ENCODE peak calls at places on chromosomes 13 and 19, in seven cellular contexts. R is CD4-positive, CD25-positive, alpha-beta regulatory T cell; O is heart right ventricle; N is substantia nigra; J is lung; G is breast epithelium; A is OCI-LY7. K is an unnamed sample.

GRCh38 chr13:34152996-34153395 is 335.0 kb downstream of the RFC3 start:
- DNase-seq in O (no peak), A (no peak), J (no peak), R (no peak), G (peak; percentile 22), N (no peak), K (no peak)

GRCh38 chr19:1027953-1028902 is 1.8 kb downstream of the CNN2 start:
- DNase-seq in O (peak; percentile 62), A (peak; percentile 82), R (peak; percentile 92), J (peak; percentile 76), G (peak; percentile 81), N (no peak), K (peak; percentile 98)

GRCh38 chr19:10001899-10002298 is 8.4 kb downstream of the COL5A3 start:
- DNase-seq in O (peak; percentile 71), J (no peak), R (no peak), N (no peak), A (no peak), G (no peak), K (no peak)

GRCh38 chr19:2294377-2295335 is 12.7 kb upstream of the PEAK3 start:
- DNase-seq in J (no peak), N (peak; percentile 68), A (no peak), R (no peak), G (no peak), O (no peak), K (peak; percentile 81)

GRCh38 chr13:40363653-40364052 is 302.8 kb downstream of the FOXO1 start:
- DNase-seq in N (no peak), R (no peak), J (no peak), O (no peak), A (no peak), G (no peak), K (no peak)

GRCh38 chr13:20609145-20609544 is 42.2 kb downstream of the IFT88 start:
- DNase-seq in G (no peak), R (no peak), O (no peak), N (no peak), J (no peak), A (no peak), K (no peak)

GRCh38 chr13:46386996-46387851 is at the start of gene RUBCNL:
- DNase-seq in O (peak; percentile 31), N (peak; percentile 61), A (peak; percentile 81), R (peak; percentile 24), J (no peak), G (no peak), K (peak; percentile 70)

GRCh38 chr19:39507715-39508364 is 7.1 kb upstream of the SELENOV start:
- DNase-seq in O (no peak), R (no peak), J (no peak), N (no peak), G (no peak), A (no peak), K (no peak)

GRCh38 chr19:39246951-39247669 is 1.5 kb downstream of the IFNL4 start:
- DNase-seq in O (no peak), J (no peak), A (no peak), R (peak; percentile 44), G (no peak), N (peak; percentile 27), K (no peak)

GRCh38 chr19:16670291-16670690 is 9.4 kb downstream of the TMEM38A start:
- DNase-seq in J (no peak), N (no peak), G (no peak), O (no peak), R (no peak), A (no peak), K (no peak)

GRCh38 chr19:12801466-12802266 is at the start of the genes PRDX2 and THSD8:
- DNase-seq in R (peak; percentile 92), O (peak; percentile 86), G (no peak), A (peak; percentile 96), N (peak; percentile 70), J (peak; percentile 79), K (peak; percentile 86)

GRCh38 chr19:38803543-38803942 is 9.2 kb downstream of the LGALS4 start:
- DNase-seq in O (no peak), A (no peak), J (no peak), G (no peak), R (no peak), N (no peak), K (no peak)

GRCh38 chr19:33446156-33446917 is 72.8 kb downstream of the CEBPG start:
- DNase-seq in G (no peak), N (no peak), J (no peak), R (no peak), O (no peak), A (no peak), K (no peak)

GRCh38 chr19:38736413-38737280 is 7.6 kb downstream of the CAPN12 start:
- DNase-seq in N (no peak), A (peak; percentile 40), O (peak; percentile 39), G (peak; percentile 75), J (peak; percentile 83), R (peak; percentile 55), K (peak; percentile 48)

GRCh38 chr19:48480476-48481190 is 11.5 kb downstream of the CYTH2 start:
- DNase-seq in J (no peak), O (peak; percentile 64), A (no peak), G (no peak), R (peak; percentile 66), N (peak; percentile 60), K (peak; percentile 49)

GRCh38 chr13:21338156-21338555 is 120.9 kb downstream of the ZDHHC20 start:
- DNase-seq in G (no peak), O (no peak), N (no peak), J (no peak), A (no peak), R (no peak), K (no peak)

GRCh38 chr19:29478578-29479565 is 46.9 kb upstream of the VSTM2B start:
- DNase-seq in N (peak; percentile 22), O (no peak), G (no peak), A (peak; percentile 21), R (peak; percentile 1), J (peak; percentile 25), K (no peak)

GRCh38 chr19:17504456-17504855 is 7.0 kb upstream of the PGLS start:
- DNase-seq in O (no peak), G (no peak), R (no peak), N (no peak), A (no peak), J (no peak), K (no peak)

GRCh38 chr19:36257512-36257876 is 42.6 kb downstream of the ZNF146 start:
- DNase-seq in J (no peak), N (peak; percentile 56), A (no peak), G (no peak), R (no peak), O (peak; percentile 59), K (no peak)

GRCh38 chr19:13154911-13155471 is 4.8 kb downstream of the IER2 start:
- DNase-seq in R (peak; percentile 80), O (no peak), G (peak; percentile 95), A (peak; percentile 87), J (peak; percentile 90), N (peak; percentile 18), K (peak; percentile 53)

GRCh38 chr19:58336820-58337219 is 10.0 kb downstream of the ZSCAN22 start:
- DNase-seq in J (no peak), A (no peak), G (no peak), R (no peak), N (no peak), O (no peak), K (no peak)
- H3K27ac ChIP-seq in J (no peak overlapping the region), A (no peak overlapping the region), G (no peak overlapping the region), R (no peak overlapping the region), N (no peak overlapping the region), O (no peak overlapping the region), K (no peak overlapping the region)

DNA sequence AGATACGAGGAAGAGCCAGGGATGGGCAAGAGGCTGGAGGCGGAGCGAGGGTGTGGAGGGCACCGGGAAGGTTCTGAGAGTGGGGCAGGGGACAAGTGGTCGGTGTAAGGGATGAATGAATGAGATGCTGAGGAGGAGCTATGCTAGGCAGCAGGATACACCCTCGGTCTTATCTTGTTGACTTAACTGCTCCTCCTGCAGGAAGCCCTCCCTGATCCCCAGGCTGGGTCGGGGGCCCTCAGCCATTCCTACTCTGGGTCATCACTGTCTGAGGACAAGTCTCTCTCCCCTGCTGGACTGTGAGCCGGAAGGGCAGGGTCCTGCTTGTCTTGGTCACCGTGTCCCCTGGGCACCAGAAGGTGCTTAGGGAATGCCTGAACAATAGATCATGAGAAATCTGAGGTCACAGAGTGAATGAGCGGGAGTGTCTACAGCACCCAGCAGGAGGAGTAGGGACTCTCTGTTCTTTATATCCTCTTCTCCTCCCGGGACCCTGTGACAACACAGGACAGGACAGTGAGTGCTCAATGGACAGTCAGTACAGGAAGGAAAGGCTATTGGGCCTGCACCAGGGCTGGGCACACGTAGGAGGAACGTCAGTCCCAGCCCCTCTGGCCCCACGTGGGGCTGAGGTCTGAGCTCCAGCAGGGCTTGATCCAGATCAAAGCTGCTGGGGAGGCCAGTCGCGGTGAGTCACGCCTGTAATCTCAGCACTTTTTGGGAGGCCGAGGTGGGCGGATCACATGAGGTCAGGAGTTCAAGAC is 6.5 kb downstream of the NKPD1 start:
- DNase-seq in G (no peak), J (no peak), O (no peak), N (no peak), R (no peak), A (no peak), K (peak; percentile 94)
- H3K27ac ChIP-seq in G (no peak overlapping the region), J (no peak overlapping the region), O (no peak overlapping the region), N (no peak overlapping the region), R (no peak overlapping the region), A (no peak overlapping the region), K (no peak overlapping the region)

DNA sequence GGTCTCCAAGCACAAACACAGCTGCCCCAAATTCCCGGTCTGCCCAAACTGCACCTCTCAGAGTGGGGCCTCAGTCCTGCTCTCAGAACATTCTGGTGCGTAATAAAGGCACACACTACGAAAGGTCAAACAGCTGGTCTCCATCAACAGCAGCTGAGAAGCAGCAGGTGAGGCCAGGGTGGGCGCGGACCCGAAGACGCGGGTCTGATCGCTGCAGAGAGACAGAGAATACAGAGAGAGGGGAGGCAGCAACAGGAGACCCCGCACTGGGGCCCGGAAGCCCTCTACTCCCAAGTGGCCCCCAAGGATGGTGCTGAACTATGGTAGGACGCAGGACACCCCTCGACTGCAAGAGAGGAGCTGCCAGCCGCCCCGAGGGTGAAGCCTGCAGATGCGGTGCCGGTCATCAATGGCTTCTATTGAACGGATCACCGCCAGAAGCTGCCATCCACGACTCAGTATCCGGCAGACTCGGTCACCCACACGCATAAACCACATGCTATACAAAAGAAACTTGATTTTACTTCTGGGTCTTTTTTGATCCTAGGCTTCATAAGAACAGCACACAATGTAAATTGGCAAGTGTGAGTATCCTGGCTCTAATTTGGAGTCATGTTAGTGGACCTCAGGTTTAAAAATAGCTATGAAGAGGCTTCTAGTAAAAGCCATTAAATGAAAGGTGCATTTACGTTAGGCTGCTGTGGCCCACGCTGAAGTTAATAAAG is 33.4 kb downstream of the STK24 start:
- DNase-seq in J (no peak), N (no peak), G (no peak), O (no peak), A (no peak), R (peak; percentile 46), K (no peak)
- H3K27ac ChIP-seq in J (peak overlapping the region; percentile 54), N (no peak overlapping the region), G (no peak overlapping the region), O (peak overlapping the region; percentile 37), A (no peak overlapping the region), R (peak overlapping the region; percentile 43), K (peak overlapping the region; percentile 87)

DNA sequence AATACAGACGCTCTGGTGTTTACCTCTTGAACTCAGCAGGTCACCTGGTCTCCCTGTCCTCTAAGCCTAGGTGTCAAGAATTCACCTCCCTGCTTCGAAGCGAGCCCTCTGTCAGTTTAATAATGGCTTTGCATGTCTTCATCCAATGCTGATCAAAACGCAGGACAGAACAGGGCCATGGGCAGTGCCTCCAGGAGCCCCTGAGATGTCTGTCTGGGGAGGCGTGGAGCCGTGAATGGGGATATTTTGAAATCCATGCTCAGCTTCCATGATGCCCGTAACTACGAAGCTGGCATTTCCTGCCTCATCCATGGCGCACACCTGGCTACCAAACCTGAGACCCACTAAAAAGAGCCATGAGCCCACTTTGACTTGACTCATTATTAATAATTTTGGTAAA is 113.7 kb downstream of the RAB20 start:
- DNase-seq in R (no peak), G (no peak), J (no peak), N (no peak), O (no peak), A (no peak), K (no peak)
- H3K27ac ChIP-seq in R (no peak overlapping the region), G (peak overlapping the region; percentile 21), J (no peak overlapping the region), N (no peak overlapping the region), O (no peak overlapping the region), A (no peak overlapping the region), K (peak overlapping the region; percentile 35)

GRCh38 chr19:34494601-34495000 is 13.0 kb downstream of the WTIP start:
- DNase-seq in G (no peak), N (no peak), R (no peak), J (no peak), A (no peak), O (no peak), K (no peak)
- H3K27ac ChIP-seq in G (no peak overlapping the region), N (no peak overlapping the region), R (no peak overlapping the region), J (no peak overlapping the region), A (no peak overlapping the region), O (no peak overlapping the region), K (no peak overlapping the region)

K was measured in cardiac muscle cell.